ENCODE peak calls at places on chromosomes 16 and 17, in four cellular contexts. O is endothelial cell of umbilical vein, B is H1, Q is thyroid gland. L is an unnamed sample.

GRCh38 chr17:82449883-82450356 is 632 bp downstream of the CYBC1 start:
- DNase-seq in O (no peak), B (no peak), Q (no peak), L (peak; percentile 33)

GRCh38 chr17:37368577-37368976 is 7.2 kb upstream of the C17orf78 start:
- DNase-seq in O (no peak), B (no peak), Q (no peak), L (peak; percentile 74)

GRCh38 chr16:74737521-74737920 is 36.9 kb upstream of the MLKL start:
- DNase-seq in O (no peak), B (no peak), Q (no peak), L (no peak)

GRCh38 chr17:78358538-78359215 is 1.2 kb downstream of the SOCS3 start:
- DNase-seq in O (peak; percentile 61), B (no peak), Q (peak; percentile 37), L (no peak)

GRCh38 chr16:23699100-23699499 is 13.9 kb downstream of the ERN2 start:
- DNase-seq in O (no peak), B (no peak), Q (no peak), L (peak; percentile 34)

GRCh38 chr17:27206447-27206846 is 87.5 kb upstream of the WSB1 start:
- DNase-seq in O (no peak), B (no peak), Q (no peak), L (peak; percentile 62)

GRCh38 chr16:49505556-49505955 is 132.0 kb downstream of the C16orf78 start:
- DNase-seq in O (no peak), B (no peak), Q (no peak), L (no peak)

GRCh38 chr16:768428-768827 is 7.9 kb downstream of the MSLN start:
- DNase-seq in O (no peak), B (no peak), Q (no peak), L (no peak)

GRCh38 chr16:57732683-57733082 is 2.9 kb upstream of the KATNB1 start:
- DNase-seq in O (no peak), B (no peak), Q (no peak), L (no peak)

GRCh38 chr17:304461-304860 is 48.1 kb downstream of the RPH3AL start:
- DNase-seq in O (no peak), B (peak; percentile 65), Q (peak; percentile 29), L (no peak)

GRCh38 chr17:58335779-58336455 is 7.3 kb upstream of the TSPOAP1 start:
- DNase-seq in O (no peak), B (no peak), Q (no peak), L (peak; percentile 96)

GRCh38 chr16:1763521-1764511 is 7.5 kb downstream of the NME3 start:
- DNase-seq in O (no peak), B (peak; percentile 92), Q (no peak), L (no peak)

DNA sequence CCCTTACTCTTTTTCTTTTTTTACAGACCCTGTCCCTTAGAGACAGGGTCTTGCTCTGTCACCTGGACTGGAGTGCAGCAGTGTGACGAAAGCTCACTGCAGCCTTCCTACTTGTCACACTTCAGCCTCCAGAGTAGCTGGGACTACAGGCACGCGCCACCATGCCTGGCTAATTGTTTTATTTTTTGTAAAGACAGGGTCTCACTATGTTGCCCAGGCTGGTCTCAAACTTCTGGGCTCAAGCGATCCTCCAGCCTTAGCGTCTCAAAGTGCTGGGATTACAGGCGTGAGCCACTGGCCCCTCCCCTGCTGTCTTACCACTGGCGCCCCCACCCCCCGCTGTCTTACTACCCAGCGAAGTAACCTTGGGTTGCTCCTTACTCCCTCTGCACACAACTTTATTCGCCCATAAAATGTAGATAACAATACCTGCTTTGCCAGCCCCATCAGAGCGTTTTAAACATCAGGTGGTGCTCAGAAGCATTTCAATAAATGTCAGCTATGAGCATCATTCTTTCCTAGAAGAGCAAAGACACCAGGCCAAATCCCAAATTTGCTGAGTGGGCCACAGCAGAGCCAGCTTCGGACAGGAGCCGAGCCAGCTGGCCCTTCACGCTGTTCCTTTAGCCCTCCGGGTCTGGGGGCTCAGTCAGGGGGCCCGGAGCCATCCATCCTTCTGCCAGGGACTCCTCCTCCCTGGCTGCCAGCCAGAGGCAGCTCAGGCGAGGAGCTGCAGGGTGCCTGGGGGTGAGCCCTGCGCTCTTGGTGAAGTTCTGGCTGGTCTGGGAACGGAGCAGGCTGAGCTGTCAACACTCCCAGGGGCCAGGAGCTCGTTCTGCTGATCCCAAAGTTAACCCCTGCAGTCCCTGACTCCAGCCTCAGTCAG is 24.4 kb downstream of the SRL start:
- DNase-seq in O (no peak), B (no peak), Q (peak; percentile 91), L (no peak)
- TF ChIP-seq POLR2A in O (no peak), B (no peak), Q (no peak), L (no peak)

GRCh38 chr16:84313921-84314320 is 19.2 kb downstream of the WFDC1 start:
- DNase-seq in O (no peak), B (no peak), Q (no peak), L (no peak)

GRCh38 chr16:84314814-84315213 is 20.1 kb downstream of the WFDC1 start:
- DNase-seq in O (no peak), B (no peak), Q (no peak), L (no peak)

GRCh38 chr16:84314373-84314772 is 19.7 kb downstream of the WFDC1 start:
- DNase-seq in O (no peak), B (no peak), Q (no peak), L (no peak)

GRCh38 chr16:84312783-84313382 is 18.2 kb downstream of the WFDC1 start:
- DNase-seq in O (no peak), B (peak; percentile 81), Q (peak; percentile 84), L (no peak)

DNA sequence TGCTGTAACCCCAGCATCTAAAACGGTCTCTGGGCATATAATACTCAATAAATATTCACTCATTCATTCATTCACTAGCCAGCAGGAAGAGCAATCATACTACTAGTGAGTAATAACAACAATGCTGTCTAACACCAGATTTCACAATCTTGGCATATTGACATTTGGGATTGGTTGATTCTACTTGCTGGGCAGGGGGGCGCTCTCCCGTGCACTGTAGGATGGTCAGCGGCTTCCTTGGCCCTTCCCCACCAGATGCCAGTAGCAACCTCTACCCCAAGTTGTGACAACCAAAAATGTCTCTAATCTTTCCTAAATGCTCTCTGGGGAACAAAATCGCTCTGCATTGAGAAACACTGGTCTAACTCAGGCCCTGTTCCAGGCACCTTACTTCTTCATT is 20.7 kb downstream of the WFDC1 start:
- DNase-seq in O (no peak), B (no peak), Q (no peak), L (peak; percentile 55)
- TF ChIP-seq CTCF in O (no peak), B (peak; percentile 13), Q (no peak), L (peak; percentile 7)

GRCh38 chr16:2925951-2926659 is 14.4 kb downstream of the FLYWCH1 start:
- DNase-seq in O (no peak), B (no peak), Q (no peak), L (no peak)

GRCh38 chr16:2929693-2930092 is 18.0 kb downstream of the FLYWCH1 start:
- DNase-seq in O (no peak), B (no peak), Q (no peak), L (no peak)

GRCh38 chr16:2928796-2929195 is 17.1 kb downstream of the FLYWCH1 start:
- DNase-seq in O (no peak), B (no peak), Q (no peak), L (no peak)

GRCh38 chr16:2924901-2925820 is 13.4 kb downstream of the FLYWCH1 start:
- DNase-seq in O (no peak), B (peak; percentile 78), Q (no peak), L (no peak)

DNA sequence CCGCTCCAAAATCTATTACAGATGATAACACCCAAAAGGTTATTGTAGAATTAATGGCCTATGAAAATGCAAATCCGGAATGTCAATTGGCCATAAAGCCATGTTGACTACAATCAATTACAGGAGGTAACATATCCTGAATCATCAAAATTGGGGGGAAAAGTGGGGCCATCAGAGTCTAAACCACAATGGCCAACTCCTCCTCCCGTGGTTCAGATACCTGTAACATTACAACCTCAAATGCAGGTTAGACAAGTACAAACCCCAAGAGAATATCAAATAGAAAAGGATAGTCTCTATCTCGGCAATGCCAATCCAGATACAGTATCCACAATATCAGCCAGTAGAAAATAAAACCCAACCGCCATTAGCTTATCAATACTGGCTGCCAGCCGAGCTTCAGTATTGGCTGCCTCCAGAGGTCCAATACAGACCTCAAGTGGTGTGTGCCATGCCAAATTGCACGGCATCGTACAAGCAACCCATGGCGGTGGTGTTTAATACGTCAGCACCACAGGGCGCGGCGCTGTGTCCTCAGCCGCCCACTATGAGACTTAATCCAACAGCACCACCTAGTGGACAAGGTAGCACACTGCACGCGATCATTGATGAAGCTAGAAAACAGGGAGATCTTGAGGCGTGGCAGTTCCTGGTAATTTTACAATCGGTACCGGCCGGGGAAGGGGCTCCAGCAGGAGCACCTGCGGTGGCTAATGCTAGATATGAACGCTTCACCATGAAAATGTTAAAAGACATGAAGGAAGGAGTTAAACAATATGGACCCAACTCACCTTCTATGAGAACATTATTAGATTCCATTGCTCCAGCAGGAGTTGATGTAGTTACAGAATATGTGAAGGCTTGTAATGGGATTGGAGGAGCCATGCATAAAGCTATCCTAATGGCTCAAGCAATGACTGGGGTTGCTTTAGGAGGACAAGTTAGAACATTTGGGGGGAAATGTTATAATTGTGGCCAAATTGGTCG is 15.2 kb downstream of the FLYWCH1 start:
- DNase-seq in O (peak; percentile 81), B (peak; percentile 93), Q (peak; percentile 83), L (peak; percentile 87)
- H3K4me3 ChIP-seq in O (no peak overlapping the region), B (no peak overlapping the region), Q (no peak overlapping the region), L (no peak overlapping the region)

GRCh38 chr16:81632392-81633146 is 146.5 kb upstream of the PLCG2 start:
- DNase-seq in O (peak; percentile 83), B (no peak), Q (no peak), L (peak; percentile 98)
- TF ChIP-seq POLR2A in O (no peak), B (no peak), Q (no peak), L (no peak)

DNA sequence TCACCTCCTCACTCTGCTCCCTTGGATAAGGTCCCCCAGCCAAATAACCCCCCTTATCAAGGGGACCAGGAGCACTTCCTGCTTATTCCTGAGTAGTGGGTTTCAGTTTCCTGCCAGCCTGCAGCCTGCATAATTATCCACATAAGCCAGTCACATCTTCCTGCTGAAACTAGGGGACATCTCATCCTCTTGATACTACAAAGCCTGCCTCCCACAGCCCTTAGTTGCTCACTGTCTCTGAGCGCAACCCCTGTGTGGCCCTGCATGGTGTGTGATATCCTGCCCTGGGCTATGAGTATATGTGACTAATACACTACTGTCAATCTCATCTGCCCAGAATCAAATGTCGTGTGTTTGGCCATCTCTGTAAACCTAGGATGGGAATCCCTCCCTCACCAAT is 8.0 kb upstream of the XYLT2 start:
- DNase-seq in O (no peak), B (no peak), Q (no peak), L (no peak)
- TF ChIP-seq CTCF in O (no peak), B (no peak), Q (no peak), L (no peak)

GRCh38 chr16:27720731-27721547 is 171.0 kb downstream of the KATNIP start:
- DNase-seq in O (no peak), B (no peak), Q (no peak), L (no peak)
- H3K4me3 ChIP-seq in O (no peak overlapping the region), B (no peak overlapping the region), Q (no peak overlapping the region), L (no peak overlapping the region)

L was measured in NB4.